ENCODE peak calls at places on chromosome X, in six cellular contexts. G, P, E, O, Q and W are unnamed samples. For H3K36me3, the result is how much of the 10 kb centered on the place peaks cover.

GRCh38 chrX:148854351-148854750 is 353.9 kb downstream of the AFF2 start:
- DNase-seq in G (no peak), P (no peak), E (no peak), O (no peak), Q (no peak), W (no peak)

GRCh38 chrX:1657367-1658082 is 42.7 kb downstream of the ASMT start:
- DNase-seq in G (no peak), P (no peak), E (peak), O (no peak), Q (no peak), W (no peak)

GRCh38 chrX:87516716-87517115 is 886 bp upstream of the KLHL4 start:
- DNase-seq in G (no peak), P (no peak), E (no peak), O (no peak), Q (no peak), W (no peak)

GRCh38 chrX:94831364-94831763 is 1157.4 kb downstream of the FAM133A start:
- DNase-seq in G (no peak), P (no peak), E (no peak), O (no peak), Q (no peak), W (no peak)

GRCh38 chrX:143472334-143472938 is 44.8 kb downstream of the SPANXN3 start:
- DNase-seq in G (no peak), P (no peak), E (no peak), O (no peak), Q (no peak), W (no peak)

GRCh38 chrX:40099046-40099968 is 1.5 kb upstream of the BCOR start:
- DNase-seq in G (no peak), P (peak), E (no peak), O (peak), Q (no peak), W (no peak)

GRCh38 chrX:22800806-22801205 is 199.0 kb upstream of the DDX53 start:
- DNase-seq in G (no peak), P (no peak), E (peak), O (no peak), Q (no peak), W (no peak)

GRCh38 chrX:44873415-44874270 is 655 bp downstream of the KDM6A start:
- DNase-seq in G (peak), P (peak), E (no peak), O (peak), Q (no peak), W (peak)

GRCh38 chrX:48919947-48920712 is 1.3 kb upstream of the PIM2 start:
- DNase-seq in G (no peak), P (no peak), E (no peak), O (no peak), Q (no peak), W (no peak)

GRCh38 chrX:94123062-94123461 is 449.1 kb downstream of the FAM133A start:
- DNase-seq in G (no peak), P (no peak), E (no peak), O (no peak), Q (no peak), W (no peak)

GRCh38 chrX:154443479-154443910 is 446 bp upstream of the FAM50A start:
- DNase-seq in G (no peak), P (no peak), E (no peak), O (no peak), Q (no peak), W (no peak)

GRCh38 chrX:40158036-40158706 is 60.4 kb upstream of the BCOR start:
- DNase-seq in G (no peak), P (peak), E (no peak), O (no peak), Q (no peak), W (no peak)

GRCh38 chrX:70481871-70482270 is 37.2 kb downstream of the DLG3 start:
- DNase-seq in G (no peak), P (no peak), E (no peak), O (no peak), Q (no peak), W (no peak)

GRCh38 chrX:36961590-36961989 is 46.6 kb upstream of the FAM47C start:
- DNase-seq in G (no peak), P (no peak), E (no peak), O (no peak), Q (peak), W (no peak)

GRCh38 chrX:1292581-1293310 is 24.1 kb downstream of the CSF2RA start:
- DNase-seq in G (no peak), P (no peak), E (no peak), O (no peak), Q (no peak), W (no peak)

GRCh38 chrX:1394731-1395501 is 3.0 kb upstream of the SLC25A6 start:
- DNase-seq in G (no peak), P (no peak), E (no peak), O (peak), Q (no peak), W (no peak)

GRCh38 chrX:45806410-45807121 is 605.9 kb upstream of the DIPK2B start:
- DNase-seq in G (no peak), P (peak), E (peak), O (no peak), Q (no peak), W (no peak)

GRCh38 chrX:3717742-3718420 is 4.4 kb upstream of the PRKX start:
- DNase-seq in G (no peak), P (no peak), E (no peak), O (no peak), Q (no peak), W (no peak)

GRCh38 chrX:63350551-63350950 is 581 bp downstream of the SPIN4 start:
- DNase-seq in G (no peak), P (peak), E (no peak), O (peak), Q (no peak), W (no peak)

GRCh38 chrX:20378291-20378920 is 111.7 kb upstream of the RPS6KA3 start:
- DNase-seq in G (no peak), P (no peak), E (no peak), O (no peak), Q (no peak), W (no peak)

GRCh38 chrX:943035-943434 is 269.4 kb downstream of the CRLF2 start:
- DNase-seq in G (no peak), P (no peak), E (no peak), O (no peak), Q (no peak), W (no peak)

GRCh38 chrX:135531813-135532212 is 11.4 kb downstream of the INTS6L start:
- DNase-seq in G (no peak), P (no peak), E (no peak), O (no peak), Q (no peak), W (no peak)

GRCh38 chrX:119512145-119512800 is 44.0 kb downstream of the SLC25A5 start:
- DNase-seq in G (peak), P (peak), E (no peak), O (peak), Q (peak), W (peak)

GRCh38 chrX:133495464-133496391 is 80.4 kb upstream of the GPC4 start:
- DNase-seq in G (no peak), P (peak), E (peak), O (peak), Q (no peak), W (no peak)

GRCh38 chrX:44913656-44914531 is 40.9 kb downstream of the KDM6A start:
- DNase-seq in G (no peak), P (no peak), E (no peak), O (no peak), Q (no peak), W (no peak)

GRCh38 chrX:21004835-21005234 is 369.4 kb upstream of the CNKSR2 start:
- DNase-seq in G (no peak), P (no peak), E (no peak), O (no peak), Q (no peak), W (no peak)

GRCh38 chrX:65751511-65751910 is 84.1 kb downstream of the MSN start:
- DNase-seq in G (no peak), P (no peak), E (no peak), O (no peak), Q (no peak), W (no peak)

GRCh38 chrX:2497961-2498780 is 2.6 kb downstream of the DHRSX start:
- DNase-seq in G (no peak), P (no peak), E (no peak), O (no peak), Q (no peak), W (no peak)

GRCh38 chrX:119948381-119948780 is 4.8 kb upstream of the NKAP start:
- DNase-seq in G (no peak), P (no peak), E (no peak), O (no peak), Q (no peak), W (no peak)

DNA sequence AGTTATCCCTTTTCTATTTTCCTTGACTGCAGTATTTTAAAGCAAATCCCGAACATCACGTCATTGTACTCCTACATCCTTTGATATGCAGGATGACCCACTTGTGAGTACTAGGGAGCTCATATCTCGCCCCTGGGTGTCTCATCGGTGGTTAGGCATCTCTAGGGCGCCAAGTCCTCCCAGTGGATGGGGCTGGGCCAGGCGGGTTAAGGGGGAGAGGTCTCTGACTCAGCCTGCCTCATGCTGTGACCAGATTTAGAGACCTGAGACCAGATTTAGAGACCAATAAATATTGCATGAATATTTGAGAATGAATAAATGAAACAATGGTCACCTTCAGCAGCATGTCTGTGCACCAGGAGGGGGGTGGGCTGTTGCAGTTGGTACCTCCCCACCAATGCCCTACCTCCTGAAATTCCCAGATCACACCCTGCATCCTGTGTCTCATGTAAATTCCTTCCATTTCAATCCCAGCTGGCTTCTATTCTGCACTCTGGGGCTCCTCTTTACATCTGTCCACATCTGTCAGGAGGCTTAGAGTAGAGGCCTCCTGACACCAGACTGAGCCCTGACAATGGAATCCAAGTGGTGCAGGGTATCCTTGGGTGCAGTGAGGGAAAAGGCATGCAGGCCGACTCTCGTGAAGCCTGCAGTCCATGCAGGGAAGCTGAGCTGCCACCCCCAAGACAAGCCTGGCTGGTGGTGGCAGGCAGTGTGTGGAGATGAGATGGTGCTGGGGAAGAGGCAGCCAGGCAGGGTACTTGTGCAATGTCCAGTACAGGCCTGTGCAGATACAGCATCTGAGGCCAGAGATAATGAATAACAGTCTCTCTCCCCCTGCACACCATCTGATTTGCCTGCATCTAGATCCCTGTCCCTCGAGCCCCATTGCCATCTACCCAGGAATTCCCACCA is 5.2 kb downstream of the APLN start:
- DNase-seq in G (no peak), P (no peak), E (no peak), O (no peak), Q (no peak), W (no peak)
- H3K36me3 ChIP-seq in G (under half), P (under half), E (under half), O (under half), Q (under half), W (under half)

DNA sequence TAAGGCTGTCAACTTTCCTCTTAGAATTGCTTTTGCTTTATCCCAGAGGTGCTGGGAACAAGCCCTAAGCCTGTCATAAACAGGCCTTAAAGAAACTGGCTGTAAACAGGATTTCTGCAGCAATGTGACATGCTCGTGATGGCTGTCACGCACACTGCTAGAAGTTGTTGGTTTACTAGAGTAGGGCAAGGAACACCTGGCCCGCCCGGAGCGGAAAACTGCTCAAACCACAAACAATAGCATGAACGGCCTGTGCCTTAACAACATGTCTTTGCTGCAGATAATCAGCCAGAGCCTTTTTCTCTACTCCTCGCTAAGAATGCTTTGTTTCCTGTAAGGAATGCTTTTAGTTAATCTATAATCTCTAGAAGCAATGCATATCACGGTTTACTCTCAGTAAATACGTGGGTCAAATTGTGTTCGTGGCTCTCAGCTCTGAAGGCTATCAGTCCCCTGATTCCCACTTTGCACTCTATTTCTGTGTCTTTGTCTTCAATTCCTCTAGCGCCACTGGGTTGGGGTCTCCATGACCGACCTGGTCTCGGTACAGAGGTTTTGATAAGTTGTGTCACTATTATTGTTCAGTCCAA is 318.3 kb downstream of the GLUD2 start:
- DNase-seq in G (no peak), P (no peak), E (no peak), O (no peak), Q (no peak), W (no peak)
- H3K36me3 ChIP-seq in G (under half), P (under half), E (under half), O (under half), Q (under half), W (under half)

GRCh38 chrX:16662402-16662801 is 12.4 kb downstream of the S100G start:
- DNase-seq in G (no peak), P (no peak), E (no peak), O (no peak), Q (no peak), W (no peak)
- H3K36me3 ChIP-seq in G (under half), P (under half), E (under half), O (under half), Q (under half), W (under half)

GRCh38 chrX:56783996-56784620 is 55.1 kb downstream of the NBDY start:
- DNase-seq in G (no peak), P (peak), E (no peak), O (no peak), Q (no peak), W (no peak)
- H3K36me3 ChIP-seq in G (under half), P (under half), E (under half), O (under half), Q (under half), W (under half)

GRCh38 chrX:41334866-41335589 is 1.1 kb downstream of the DDX3X start:
- DNase-seq in G (peak), P (peak), E (no peak), O (peak), Q (no peak), W (no peak)
- H3K36me3 ChIP-seq in G (under half), P (under half), E (under half), O (under half), Q (under half), W (under half)

DNA sequence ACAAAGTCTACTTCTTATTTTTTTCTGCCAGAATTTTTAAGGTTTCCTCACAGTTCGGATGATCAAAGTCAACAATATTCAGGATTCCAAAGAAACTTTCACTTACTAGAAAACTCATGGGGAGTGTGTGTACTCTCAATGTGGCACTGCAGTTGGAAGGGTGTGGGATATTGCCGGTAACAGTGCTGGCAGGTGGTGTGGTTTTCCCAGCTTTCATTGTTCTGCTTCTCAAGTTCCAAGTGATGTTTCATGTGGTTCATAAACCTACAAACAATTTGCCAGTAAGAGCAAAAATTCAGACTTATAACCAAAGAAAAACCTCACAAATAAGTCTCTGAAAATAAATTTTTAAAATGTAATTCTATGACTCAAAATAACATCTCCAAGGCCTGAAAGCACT is 39.8 kb downstream of the ZNF280C start:
- DNase-seq in G (no peak), P (no peak), E (no peak), O (no peak), Q (no peak), W (no peak)
- H3K36me3 ChIP-seq in G (under half), P (under half), E (under half), O (under half), Q (under half), W (under half)

GRCh38 chrX:53599781-53600396 is 86.6 kb downstream of the HUWE1 start:
- DNase-seq in G (no peak), P (no peak), E (no peak), O (no peak), Q (no peak), W (no peak)
- H3K36me3 ChIP-seq in G (under half), P (under half), E (under half), O (under half), Q (under half), W (under half)

DNA sequence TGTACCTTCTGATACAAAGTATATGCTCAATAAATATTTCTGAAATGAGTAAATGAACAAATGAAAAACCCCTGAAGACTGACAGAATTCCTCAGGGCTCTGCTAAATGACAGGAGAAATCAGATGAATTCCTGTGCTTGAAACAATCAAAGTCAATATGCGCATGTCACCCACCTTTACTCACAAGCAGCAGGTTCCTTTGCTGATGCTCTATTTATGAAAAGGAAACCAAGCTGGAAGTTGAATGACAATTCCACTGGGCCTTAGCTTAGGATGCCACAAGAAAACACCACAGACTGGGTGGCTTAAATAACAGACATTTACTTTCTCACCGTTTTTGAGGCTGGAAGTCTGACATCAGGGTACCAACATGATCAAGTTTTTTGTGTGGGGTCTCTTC is 477.5 kb upstream of the TEX13C start:
- DNase-seq in G (no peak), P (no peak), E (no peak), O (no peak), Q (no peak), W (no peak)
- H3K36me3 ChIP-seq in G (under half), P (under half), E (under half), O (under half), Q (under half), W (under half)

GRCh38 chrX:14361430-14361829 is 167.9 kb upstream of the GLRA2 start:
- DNase-seq in G (no peak), P (no peak), E (no peak), O (no peak), Q (no peak), W (no peak)

GRCh38 chrX:14359316-14359715 is 170.0 kb upstream of the GLRA2 start:
- DNase-seq in G (no peak), P (no peak), E (no peak), O (no peak), Q (no peak), W (no peak)

GRCh38 chrX:14362731-14363130 is 166.6 kb upstream of the GLRA2 start:
- DNase-seq in G (no peak), P (no peak), E (peak), O (no peak), Q (no peak), W (no peak)

GRCh38 chrX:14359727-14360126 is 169.6 kb upstream of the GLRA2 start:
- DNase-seq in G (no peak), P (no peak), E (no peak), O (no peak), Q (no peak), W (no peak)

GRCh38 chrX:14363719-14364118 is 165.6 kb upstream of the GLRA2 start:
- DNase-seq in G (no peak), P (no peak), E (no peak), O (no peak), Q (no peak), W (no peak)
- H3K36me3 ChIP-seq in G (under half), P (under half), E (under half), O (under half), Q (under half), W (under half)